ENCODE peak calls at places on chromosomes 6 and 20, in six cellular contexts. One of them, this sample, is unnamed.

GRCh38 chr20:46333136-46333991 is 25.1 kb upstream of the CDH22 start:
- DNase-seq in AG08396: no peak
- DNase-seq in fibroblast of mammary gland: no peak
- DNase-seq in activated naive CD4-positive, alpha-beta T cell treated with anti-CD3 and anti-CD28 coated beads, Interleukin-2, amount 10 ng/mL, durations not matched to agents 7 days and 5 days: no peak
- DNase-seq in nephron progenitor cell: no peak
- DNase-seq in BJ: no peak
- DNase-seq in this sample: no peak

GRCh38 chr6:42629845-42630244 is 66.0 kb downstream of the UBR2 start:
- DNase-seq in fibroblast of mammary gland: no peak
- DNase-seq in BJ: no peak
- DNase-seq in AG08396: no peak
- DNase-seq in nephron progenitor cell: no peak
- DNase-seq in activated naive CD4-positive, alpha-beta T cell treated with anti-CD3 and anti-CD28 coated beads, Interleukin-2, amount 10 ng/mL, durations not matched to agents 7 days and 5 days: no peak
- DNase-seq in this sample: no peak

GRCh38 chr20:59586613-59587012 is 17.7 kb upstream of the PHACTR3 start:
- DNase-seq in AG08396: no peak
- DNase-seq in nephron progenitor cell: no peak
- DNase-seq in BJ: no peak
- DNase-seq in activated naive CD4-positive, alpha-beta T cell treated with anti-CD3 and anti-CD28 coated beads, Interleukin-2, amount 10 ng/mL, durations not matched to agents 7 days and 5 days: no peak
- DNase-seq in fibroblast of mammary gland: no peak
- DNase-seq in this sample: no peak

GRCh38 chr6:137926207-137926731 is 59.2 kb downstream of the TNFAIP3 start:
- DNase-seq in AG08396: peak
- DNase-seq in fibroblast of mammary gland: peak
- DNase-seq in activated naive CD4-positive, alpha-beta T cell treated with anti-CD3 and anti-CD28 coated beads, Interleukin-2, amount 10 ng/mL, durations not matched to agents 7 days and 5 days: no peak
- DNase-seq in nephron progenitor cell: no peak
- DNase-seq in BJ: peak
- DNase-seq in this sample: peak

GRCh38 chr6:26322645-26323482 is 42.1 kb upstream of the BTN3A2 start:
- DNase-seq in BJ: peak
- DNase-seq in AG08396: peak
- DNase-seq in activated naive CD4-positive, alpha-beta T cell treated with anti-CD3 and anti-CD28 coated beads, Interleukin-2, amount 10 ng/mL, durations not matched to agents 7 days and 5 days: peak
- DNase-seq in nephron progenitor cell: peak
- DNase-seq in fibroblast of mammary gland: peak
- DNase-seq in this sample: peak

GRCh38 chr6:130933712-130934200 is 106.5 kb downstream of the SMLR1 start:
- DNase-seq in BJ: no peak
- DNase-seq in AG08396: peak
- DNase-seq in activated naive CD4-positive, alpha-beta T cell treated with anti-CD3 and anti-CD28 coated beads, Interleukin-2, amount 10 ng/mL, durations not matched to agents 7 days and 5 days: no peak
- DNase-seq in nephron progenitor cell: no peak
- DNase-seq in fibroblast of mammary gland: no peak
- DNase-seq in this sample: peak

GRCh38 chr6:6997282-6998193 is 110.2 kb upstream of the RREB1 start:
- DNase-seq in activated naive CD4-positive, alpha-beta T cell treated with anti-CD3 and anti-CD28 coated beads, Interleukin-2, amount 10 ng/mL, durations not matched to agents 7 days and 5 days: no peak
- DNase-seq in AG08396: no peak
- DNase-seq in nephron progenitor cell: no peak
- DNase-seq in fibroblast of mammary gland: no peak
- DNase-seq in BJ: no peak
- DNase-seq in this sample: no peak

GRCh38 chr6:89611666-89612065 is 26.9 kb downstream of the LYRM2 start:
- DNase-seq in AG08396: no peak
- DNase-seq in fibroblast of mammary gland: peak
- DNase-seq in BJ: no peak
- DNase-seq in activated naive CD4-positive, alpha-beta T cell treated with anti-CD3 and anti-CD28 coated beads, Interleukin-2, amount 10 ng/mL, durations not matched to agents 7 days and 5 days: no peak
- DNase-seq in nephron progenitor cell: no peak
- DNase-seq in this sample: no peak

GRCh38 chr6:89146748-89147715 is 1.2 kb downstream of the PM20D2 start:
- DNase-seq in nephron progenitor cell: no peak
- DNase-seq in fibroblast of mammary gland: peak
- DNase-seq in activated naive CD4-positive, alpha-beta T cell treated with anti-CD3 and anti-CD28 coated beads, Interleukin-2, amount 10 ng/mL, durations not matched to agents 7 days and 5 days: no peak
- DNase-seq in AG08396: peak
- DNase-seq in BJ: no peak
- DNase-seq in this sample: peak

GRCh38 chr6:116111552-116112528 is 11.2 kb downstream of the NT5DC1 start:
- DNase-seq in BJ: no peak
- DNase-seq in activated naive CD4-positive, alpha-beta T cell treated with anti-CD3 and anti-CD28 coated beads, Interleukin-2, amount 10 ng/mL, durations not matched to agents 7 days and 5 days: peak
- DNase-seq in fibroblast of mammary gland: peak
- DNase-seq in nephron progenitor cell: peak
- DNase-seq in AG08396: peak
- DNase-seq in this sample: peak

GRCh38 chr6:105892577-105893262 is 193.4 kb upstream of the PRDM1 start:
- DNase-seq in nephron progenitor cell: no peak
- DNase-seq in AG08396: no peak
- DNase-seq in fibroblast of mammary gland: no peak
- DNase-seq in BJ: no peak
- DNase-seq in activated naive CD4-positive, alpha-beta T cell treated with anti-CD3 and anti-CD28 coated beads, Interleukin-2, amount 10 ng/mL, durations not matched to agents 7 days and 5 days: no peak
- DNase-seq in this sample: no peak

GRCh38 chr20:2402271-2402980 is 21.7 kb downstream of the TGM6 start:
- DNase-seq in BJ: peak
- DNase-seq in AG08396: peak
- DNase-seq in fibroblast of mammary gland: peak
- DNase-seq in nephron progenitor cell: no peak
- DNase-seq in activated naive CD4-positive, alpha-beta T cell treated with anti-CD3 and anti-CD28 coated beads, Interleukin-2, amount 10 ng/mL, durations not matched to agents 7 days and 5 days: no peak
- DNase-seq in this sample: no peak

GRCh38 chr6:153162172-153162571 is 31.1 kb upstream of the RGS17 start:
- DNase-seq in BJ: no peak
- DNase-seq in AG08396: no peak
- DNase-seq in activated naive CD4-positive, alpha-beta T cell treated with anti-CD3 and anti-CD28 coated beads, Interleukin-2, amount 10 ng/mL, durations not matched to agents 7 days and 5 days: no peak
- DNase-seq in nephron progenitor cell: no peak
- DNase-seq in fibroblast of mammary gland: peak
- DNase-seq in this sample: no peak

GRCh38 chr6:45537539-45537938 is 159.8 kb upstream of the SUPT3H start:
- DNase-seq in AG08396: no peak
- DNase-seq in fibroblast of mammary gland: peak
- DNase-seq in nephron progenitor cell: no peak
- DNase-seq in activated naive CD4-positive, alpha-beta T cell treated with anti-CD3 and anti-CD28 coated beads, Interleukin-2, amount 10 ng/mL, durations not matched to agents 7 days and 5 days: no peak
- DNase-seq in BJ: no peak
- DNase-seq in this sample: no peak

GRCh38 chr20:48184229-48184628 is 398.9 kb upstream of the SULF2 start:
- DNase-seq in BJ: no peak
- DNase-seq in fibroblast of mammary gland: no peak
- DNase-seq in nephron progenitor cell: no peak
- DNase-seq in activated naive CD4-positive, alpha-beta T cell treated with anti-CD3 and anti-CD28 coated beads, Interleukin-2, amount 10 ng/mL, durations not matched to agents 7 days and 5 days: no peak
- DNase-seq in AG08396: no peak
- DNase-seq in this sample: peak

GRCh38 chr6:42569102-42570028 is 5.5 kb downstream of the UBR2 start:
- DNase-seq in AG08396: peak
- DNase-seq in nephron progenitor cell: no peak
- DNase-seq in activated naive CD4-positive, alpha-beta T cell treated with anti-CD3 and anti-CD28 coated beads, Interleukin-2, amount 10 ng/mL, durations not matched to agents 7 days and 5 days: no peak
- DNase-seq in BJ: peak
- DNase-seq in fibroblast of mammary gland: peak
- DNase-seq in this sample: no peak